ENCODE peak calls at places on chromosomes 12 and 14, in eight cellular contexts. Z is SK-N-SH, C is GM23338, R is PC-3, G is HCT116, M is hepatocyte, I is MM.1S, B is OCI-LY7. W is an unnamed sample.
A peak's percentile ranks its signal among the peaks of the same experiment; 100 is the strongest.

GRCh38 chr12:91413591-91413990 is 231.0 kb upstream of the DCN start:
- DNase-seq in Z (peak; percentile 57), C (no peak), R (peak; percentile 95), G (peak; percentile 51), M (peak; percentile 70), I (no peak), B (no peak), W (peak; percentile 90)

GRCh38 chr14:96676161-96676560 is 121.0 kb upstream of the VRK1 start:
- DNase-seq in Z (no peak), C (no peak), R (peak; percentile 73), G (no peak), M (no peak), I (no peak), B (no peak), W (peak; percentile 64)

GRCh38 chr12:107287436-107288413 is 194.4 kb upstream of the CRY1 start:
- DNase-seq in Z (no peak), C (no peak), R (peak; percentile 92), G (no peak), M (no peak), I (no peak), B (no peak), W (no peak)

GRCh38 chr14:51604078-51604477 is 47.6 kb upstream of the FRMD6 start:
- DNase-seq in Z (no peak), C (no peak), R (no peak), G (no peak), M (peak; percentile 39), I (no peak), B (no peak), W (no peak)

GRCh38 chr12:121628037-121628436 is 1.7 kb downstream of the ORAI1 start:
- DNase-seq in Z (peak; percentile 11), C (no peak), R (peak; percentile 35), G (no peak), M (peak; percentile 74), I (no peak), B (peak; percentile 16), W (no peak)

GRCh38 chr12:52634266-52635056 is 16.1 kb upstream of the KRT73 start:
- DNase-seq in Z (no peak), C (no peak), R (no peak), G (no peak), M (no peak), I (peak; percentile 13), B (no peak), W (no peak)

GRCh38 chr14:58414845-58415244 is 12.5 kb downstream of the TIMM9 start:
- DNase-seq in Z (no peak), C (peak; percentile 8), R (peak; percentile 55), G (no peak), M (no peak), I (no peak), B (no peak), W (no peak)

GRCh38 chr14:64266206-64266605 is 28.0 kb downstream of the ESR2 start:
- DNase-seq in Z (no peak), C (no peak), R (peak; percentile 25), G (no peak), M (no peak), I (peak; percentile 38), B (peak; percentile 45), W (no peak)

GRCh38 chr12:3061129-3061857 is 15.9 kb upstream of the TSPAN9 start:
- DNase-seq in Z (no peak), C (no peak), R (no peak), G (no peak), M (peak; percentile 59), I (no peak), B (no peak), W (no peak)

GRCh38 chr12:6552140-6552551 is 3.7 kb downstream of the IFFO1 start:
- DNase-seq in Z (no peak), C (no peak), R (no peak), G (no peak), M (no peak), I (no peak), B (no peak), W (no peak)

GRCh38 chr14:73467800-73468199 is 9.5 kb upstream of the NUMB start:
- DNase-seq in Z (no peak), C (no peak), R (no peak), G (no peak), M (no peak), I (no peak), B (no peak), W (no peak)

GRCh38 chr14:88838015-88838414 is 13.6 kb downstream of the TTC8 start:
- DNase-seq in Z (no peak), C (no peak), R (no peak), G (no peak), M (no peak), I (no peak), B (no peak), W (no peak)

GRCh38 chr12:9252256-9252655 is 44.1 kb upstream of the PZP start:
- DNase-seq in Z (no peak), C (no peak), R (no peak), G (no peak), M (no peak), I (no peak), B (no peak), W (no peak)

GRCh38 chr12:57896437-57897201 is 44.7 kb upstream of the ATP23 start:
- DNase-seq in Z (peak; percentile 82), C (peak; percentile 78), R (no peak), G (no peak), M (peak; percentile 82), I (peak; percentile 31), B (no peak), W (peak; percentile 36)

DNA sequence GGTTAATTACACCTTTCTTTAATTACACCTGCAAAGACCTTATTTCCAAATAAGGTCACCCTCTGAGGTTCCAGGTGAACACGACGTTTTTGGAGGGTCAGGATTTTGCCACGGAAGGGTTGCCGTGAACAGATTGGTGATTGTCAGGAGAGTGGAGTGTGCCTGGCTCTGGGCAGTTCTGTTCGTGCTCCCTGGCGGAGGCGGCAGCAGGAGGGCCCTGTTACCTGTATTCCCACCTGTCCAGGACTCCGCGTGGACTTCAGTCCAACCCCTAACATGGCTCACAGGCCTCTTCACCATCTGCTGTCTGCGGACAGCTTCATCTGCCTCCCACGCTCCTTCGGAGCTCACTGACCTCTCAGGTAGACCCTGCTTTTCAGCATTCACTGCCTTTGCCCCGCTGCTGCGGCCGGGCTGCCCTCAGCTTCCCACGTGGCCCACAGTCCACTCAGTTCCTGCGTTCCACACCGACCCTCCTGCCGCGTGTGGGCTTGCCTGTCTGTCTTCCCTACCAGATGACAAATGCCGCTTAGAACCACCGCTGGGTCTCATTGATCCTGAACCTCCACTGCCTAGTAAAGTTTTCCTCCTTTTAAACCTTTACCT is 187.5 kb upstream of the DIO3 start:
- DNase-seq in Z (no peak), C (no peak), R (no peak), G (no peak), M (no peak), I (no peak), B (no peak), W (no peak)
- H3K9me2 ChIP-seq in Z (no peaks in the 10 kb centered on the region), C (no peaks in the 10 kb centered on the region), R (no peaks in the 10 kb centered on the region), G (no peaks in the 10 kb centered on the region), M (no peaks in the 10 kb centered on the region), I (no peaks in the 10 kb centered on the region), B (no peaks in the 10 kb centered on the region), W (no peaks in the 10 kb centered on the region)

GRCh38 chr12:113345318-113345717 is 10.4 kb upstream of the SLC8B1 start:
- DNase-seq in Z (no peak), C (no peak), R (no peak), G (no peak), M (no peak), I (no peak), B (no peak), W (no peak)

GRCh38 chr12:113347892-113348291 is 10.5 kb upstream of the PLBD2 start:
- DNase-seq in Z (no peak), C (no peak), R (no peak), G (no peak), M (no peak), I (no peak), B (no peak), W (no peak)

GRCh38 chr12:113346387-113346786 is 11.5 kb upstream of the SLC8B1 start:
- DNase-seq in Z (no peak), C (no peak), R (no peak), G (no peak), M (no peak), I (no peak), B (no peak), W (no peak)

GRCh38 chr12:113348849-113349536 is 9.4 kb upstream of the PLBD2 start:
- DNase-seq in Z (no peak), C (peak; percentile 86), R (no peak), G (no peak), M (no peak), I (no peak), B (no peak), W (no peak)

DNA sequence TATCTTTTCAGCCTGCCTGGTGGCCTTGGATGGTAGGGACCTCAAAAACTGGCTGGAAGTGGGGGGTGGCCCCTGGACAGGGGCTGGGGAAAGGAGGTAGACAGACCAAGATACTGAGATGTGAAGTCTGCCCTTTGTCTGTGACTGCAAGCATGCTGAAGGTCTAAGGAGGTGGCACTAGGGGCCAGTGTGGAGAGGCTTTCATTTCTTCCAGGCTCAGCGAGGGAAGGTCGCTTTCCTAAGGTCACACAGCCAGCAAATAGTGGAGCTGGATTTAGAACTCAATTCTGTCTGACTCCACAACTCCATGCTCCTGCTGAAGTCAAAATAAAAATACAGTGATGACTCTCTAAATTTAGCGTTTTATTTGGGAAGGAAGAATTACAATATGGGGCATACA is 11.3 kb upstream of the PLBD2 start:
- DNase-seq in Z (no peak), C (no peak), R (no peak), G (no peak), M (no peak), I (no peak), B (no peak), W (no peak)
- TF ChIP-seq CTCF in Z (no peak), C (peak; percentile 34), R (no peak), G (no peak), M (no peak), I (no peak), B (peak; percentile 26), W (no peak)

GRCh38 chr14:29650554-29651269 is 276.9 kb downstream of the PRKD1 start:
- DNase-seq in Z (no peak), C (no peak), R (no peak), G (no peak), M (no peak), I (no peak), B (no peak), W (no peak)
- H2AFZ ChIP-seq in Z (no peak overlapping the region), C (no peak overlapping the region), R (no peak overlapping the region), G (no peak overlapping the region), M (no peak overlapping the region), I (no peak overlapping the region), B (no peak overlapping the region), W (no peak overlapping the region)

GRCh38 chr12:24894869-24895268 is 54.0 kb downstream of the BCAT1 start:
- DNase-seq in Z (no peak), C (no peak), R (no peak), G (no peak), M (no peak), I (no peak), B (no peak), W (no peak)

GRCh38 chr12:24898606-24899005 is 50.3 kb downstream of the BCAT1 start:
- DNase-seq in Z (no peak), C (no peak), R (no peak), G (no peak), M (no peak), I (no peak), B (no peak), W (no peak)

GRCh38 chr12:24896171-24896570 is 52.7 kb downstream of the BCAT1 start:
- DNase-seq in Z (no peak), C (no peak), R (no peak), G (no peak), M (no peak), I (no peak), B (no peak), W (no peak)

GRCh38 chr12:24898185-24898584 is 50.7 kb downstream of the BCAT1 start:
- DNase-seq in Z (no peak), C (no peak), R (no peak), G (no peak), M (no peak), I (no peak), B (no peak), W (no peak)

GRCh38 chr12:24895612-24896011 is 53.3 kb downstream of the BCAT1 start:
- DNase-seq in Z (no peak), C (no peak), R (no peak), G (no peak), M (no peak), I (no peak), B (no peak), W (no peak)
- H3K9me2 ChIP-seq in Z (no peaks in the 10 kb centered on the region), C (no peaks in the 10 kb centered on the region), R (no peaks in the 10 kb centered on the region), G (no peaks in the 10 kb centered on the region), M (no peaks in the 10 kb centered on the region), I (no peaks in the 10 kb centered on the region), B (no peaks in the 10 kb centered on the region), W (no peaks in the 10 kb centered on the region)